ENCODE peak calls at places on chromosome 10, in four cellular contexts. E is activated CD8-positive, alpha-beta memory T cell treated with anti-CD3 and anti-CD28 coated beads for 24 hours; S is chondrocyte; V is brain microvascular endothelial cell. Z is an unnamed sample.
A peak's percentile ranks its signal among the peaks of the same experiment; 100 is the strongest.

GRCh38 chr10:22894714-22895113 is 33.1 kb upstream of the ARMC3 start:
- DNase-seq in E (no peak), V (no peak), S (no peak), Z (no peak)

GRCh38 chr10:43461950-43462349 is 25.0 kb downstream of the ZNF487 start:
- DNase-seq in V (peak; percentile 58), S (no peak), E (no peak), Z (peak; percentile 42)

GRCh38 chr10:58637372-58637771 is 124.7 kb downstream of the BICC1 start:
- DNase-seq in S (no peak), E (no peak), V (no peak), Z (no peak)

GRCh38 chr10:118408145-118408544 is 66.0 kb upstream of the FAM204A start:
- DNase-seq in V (no peak), S (no peak), E (no peak), Z (no peak)

GRCh38 chr10:78745445-78745844 is 323.3 kb upstream of the ZMIZ1 start:
- DNase-seq in E (no peak), S (no peak), V (no peak), Z (no peak)

GRCh38 chr10:101785801-101786200 is 2.6 kb upstream of the NPM3 start:
- DNase-seq in V (no peak), E (no peak), S (no peak), Z (no peak)

GRCh38 chr10:125396651-125397050 is 236.3 kb upstream of the CTBP2 start:
- DNase-seq in E (no peak), V (no peak), S (no peak), Z (peak; percentile 34)

GRCh38 chr10:27998178-27998953 is 513 bp downstream of the ODAD2 start:
- DNase-seq in E (peak; percentile 73), S (no peak), V (peak; percentile 19), Z (no peak)

GRCh38 chr10:100621360-100622205 is 85.8 kb downstream of the HIF1AN start:
- DNase-seq in V (no peak), E (peak; percentile 60), S (no peak), Z (no peak)

GRCh38 chr10:21372651-21373410 is 152.7 kb downstream of the SKIDA1 start:
- DNase-seq in S (no peak), V (peak; percentile 89), E (peak; percentile 57), Z (peak; percentile 84)

GRCh38 chr10:89480047-89480446 is 55.3 kb downstream of the SLC16A12 start:
- DNase-seq in S (no peak), V (no peak), E (no peak), Z (no peak)

GRCh38 chr10:75971402-75972211 is 540.2 kb downstream of the LRMDA start:
- DNase-seq in E (no peak), S (no peak), V (peak; percentile 30), Z (peak; percentile 36)

GRCh38 chr10:25405871-25406270 is 231.1 kb downstream of the GPR158 start:
- DNase-seq in S (no peak), V (no peak), E (no peak), Z (no peak)

GRCh38 chr10:25024528-25024927 is 8.1 kb downstream of the THNSL1 start:
- DNase-seq in V (no peak), S (no peak), E (no peak), Z (no peak)

GRCh38 chr10:95266674-95267095 is 24.1 kb downstream of the PDLIM1 start:
- DNase-seq in E (no peak), V (peak; percentile 83), S (no peak), Z (no peak)

GRCh38 chr10:26946103-26946907 is 85.5 kb upstream of the ABI1 start:
- DNase-seq in V (no peak), E (no peak), S (no peak), Z (no peak)

GRCh38 chr10:21517134-21517982 is 8.1 kb downstream of the SKIDA1 start:
- DNase-seq in S (peak; percentile 72), E (peak; percentile 75), V (no peak), Z (no peak)

GRCh38 chr10:53379951-53380350 is 607.4 kb upstream of the MBL2 start:
- DNase-seq in V (no peak), E (no peak), S (no peak), Z (no peak)

GRCh38 chr10:92689663-92690210 is at the start of gene HHEX:
- DNase-seq in S (no peak), V (no peak), E (no peak), Z (no peak)